ENCODE peak calls at places on chromosomes 7 and 10, in eight cellular contexts. Y is nucleus accumbens, C is cardiac septum, D is brain microvascular endothelial cell, R is transverse colon, W is mesenchymal stem cell, H is RWPE1, L is DMS153. B is an unnamed sample.

GRCh38 chr10:17278607-17279240 is 50.7 kb downstream of the VIM start:
- DNase-seq in C (no peak), L (no peak), Y (no peak), D (no peak), W (no peak), R (no peak), H (no peak), B (no peak)

GRCh38 chr10:18094793-18095192 is 45.4 kb upstream of the CACNB2 start:
- DNase-seq in R (no peak), L (no peak), W (no peak), D (no peak), Y (no peak), H (no peak), C (no peak), B (no peak)

GRCh38 chr7:7054252-7054830 is 128.0 kb upstream of the C1GALT1 start:
- DNase-seq in H (no peak), R (no peak), D (no peak), C (no peak), L (no peak), Y (no peak), W (no peak), B (no peak)

GRCh38 chr7:97004931-97005763 is at the start of gene DLX6:
- DNase-seq in R (peak; percentile 38), Y (peak; percentile 92), H (peak; percentile 85), W (no peak), D (no peak), C (no peak), L (peak; percentile 93), B (no peak)

GRCh38 chr7:108589874-108590273 is 20.2 kb downstream of the DNAJB9 start:
- DNase-seq in R (no peak), W (no peak), H (no peak), D (no peak), L (no peak), C (no peak), Y (no peak), B (no peak)

GRCh38 chr10:73906524-73907447 is 4.1 kb upstream of the PLAU start:
- DNase-seq in D (peak; percentile 94), L (peak; percentile 15), Y (no peak), C (no peak), W (peak; percentile 99), R (peak; percentile 49), H (peak; percentile 85), B (no peak)

GRCh38 chr10:5034588-5034987 is 30.9 kb upstream of the AKR1C2 start:
- DNase-seq in R (no peak), C (no peak), L (no peak), D (no peak), W (no peak), Y (no peak), H (no peak), B (no peak)

GRCh38 chr10:42975558-42976352 is 101.1 kb upstream of the RET start:
- DNase-seq in L (no peak), W (no peak), R (no peak), D (no peak), Y (no peak), H (no peak), C (peak; percentile 67), B (no peak)

GRCh38 chr10:10831085-10831484 is 186.6 kb upstream of the CELF2 start:
- DNase-seq in L (no peak), D (peak; percentile 85), Y (no peak), C (no peak), R (peak; percentile 27), H (peak; percentile 20), W (peak; percentile 95), B (peak; percentile 73)

GRCh38 chr7:114885836-114886235 is 36.1 kb upstream of the MDFIC start:
- DNase-seq in R (no peak), Y (no peak), C (no peak), D (no peak), W (peak; percentile 50), L (no peak), H (no peak), B (no peak)

GRCh38 chr10:127357265-127357664 is 160.9 kb upstream of the INSYN2A start:
- DNase-seq in C (no peak), R (no peak), Y (no peak), L (no peak), W (no peak), H (no peak), D (no peak), B (no peak)

GRCh38 chr10:60444494-60445064 is 54.9 kb upstream of the ANK3 start:
- DNase-seq in D (no peak), H (no peak), L (no peak), W (no peak), C (no peak), R (no peak), Y (no peak), B (no peak)

GRCh38 chr10:113991091-113991860 is 52.4 kb upstream of the ADRB1 start:
- DNase-seq in L (no peak), Y (no peak), C (no peak), D (no peak), H (no peak), R (no peak), W (no peak), B (no peak)

GRCh38 chr10:123136806-123137642 is 1.3 kb downstream of the HMX3 start:
- DNase-seq in W (peak; percentile 33), H (no peak), R (no peak), L (no peak), C (no peak), D (no peak), Y (no peak), B (no peak)

GRCh38 chr10:128751284-128751683 is 625.1 kb upstream of the MKI67 start:
- DNase-seq in R (no peak), H (no peak), L (peak; percentile 64), W (no peak), D (no peak), C (no peak), Y (no peak), B (no peak)

GRCh38 chr7:158001621-158002320 is 585.9 kb downstream of the PTPRN2 start:
- DNase-seq in R (no peak), W (no peak), L (peak; percentile 92), C (no peak), Y (no peak), H (peak; percentile 15), D (no peak), B (no peak)

GRCh38 chr10:72821606-72822005 is 71.9 kb upstream of the OIT3 start:
- DNase-seq in H (no peak), C (no peak), L (no peak), D (no peak), W (no peak), R (no peak), Y (no peak), B (no peak)

GRCh38 chr10:26463986-26464385 is 25.8 kb downstream of the APBB1IP start:
- DNase-seq in C (no peak), Y (no peak), L (no peak), H (no peak), W (no peak), R (no peak), D (no peak), B (no peak)

GRCh38 chr7:130814753-130815152 is 80.7 kb upstream of the KLF14 start:
- DNase-seq in W (peak; percentile 34), C (no peak), Y (no peak), H (no peak), R (no peak), L (no peak), D (peak; percentile 23), B (no peak)

GRCh38 chr7:28433604-28434254 is 21.4 kb downstream of the CREB5 start:
- DNase-seq in R (no peak), L (no peak), C (no peak), H (no peak), D (peak; percentile 92), Y (no peak), W (peak; percentile 77), B (no peak)

GRCh38 chr10:23001901-23002516 is 74.2 kb downstream of the ARMC3 start:
- DNase-seq in Y (no peak), R (no peak), H (no peak), L (no peak), D (no peak), C (no peak), W (no peak), B (no peak)

GRCh38 chr7:5692112-5692844 is 89.2 kb downstream of the RNF216 start:
- DNase-seq in R (peak; percentile 50), W (peak; percentile 99), Y (peak; percentile 57), L (no peak), H (peak; percentile 95), D (peak; percentile 97), C (peak; percentile 87), B (no peak)

B was measured in upper lobe of right lung.